ENCODE peak calls at places on chromosomes 6 and 20, in eight cellular contexts. One of them, this sample, is unnamed.

GRCh38 chr6:167811040-167811439 is 15.7 kb upstream of the AFDN start:
- DNase-seq in A673: no peak
- DNase-seq in astrocyte: no peak
- DNase-seq in CD8-positive, alpha-beta T cell: no peak
- DNase-seq in H9: no peak
- DNase-seq in hepatocyte: no peak
- DNase-seq in pancreas: no peak
- DNase-seq in heart left ventricle: no peak
- DNase-seq in this sample: no peak

GRCh38 chr6:3356824-3357420 is 98.2 kb downstream of the PSMG4 start:
- DNase-seq in CD8-positive, alpha-beta T cell: no peak
- DNase-seq in pancreas: no peak
- DNase-seq in hepatocyte: peak
- DNase-seq in astrocyte: no peak
- DNase-seq in heart left ventricle: no peak
- DNase-seq in A673: no peak
- DNase-seq in H9: no peak
- DNase-seq in this sample: no peak

GRCh38 chr6:107308676-107309075 is 150.7 kb downstream of the PDSS2 start:
- DNase-seq in CD8-positive, alpha-beta T cell: no peak
- DNase-seq in hepatocyte: no peak
- DNase-seq in H9: no peak
- DNase-seq in pancreas: no peak
- DNase-seq in astrocyte: no peak
- DNase-seq in A673: no peak
- DNase-seq in heart left ventricle: no peak
- DNase-seq in this sample: no peak

GRCh38 chr20:6058684-6059295 is 4.9 kb upstream of the LRRN4 start:
- DNase-seq in hepatocyte: peak
- DNase-seq in H9: no peak
- DNase-seq in astrocyte: peak
- DNase-seq in pancreas: no peak
- DNase-seq in heart left ventricle: no peak
- DNase-seq in A673: no peak
- DNase-seq in CD8-positive, alpha-beta T cell: no peak
- DNase-seq in this sample: no peak

GRCh38 chr20:12414446-12415274 is 497.0 kb downstream of the BTBD3 start:
- DNase-seq in hepatocyte: peak
- DNase-seq in CD8-positive, alpha-beta T cell: no peak
- DNase-seq in A673: no peak
- DNase-seq in heart left ventricle: no peak
- DNase-seq in H9: no peak
- DNase-seq in pancreas: no peak
- DNase-seq in astrocyte: no peak
- DNase-seq in this sample: peak

GRCh38 chr6:158655569-158656450 is 6.0 kb downstream of the SYTL3 start:
- DNase-seq in astrocyte: no peak
- DNase-seq in H9: no peak
- DNase-seq in heart left ventricle: no peak
- DNase-seq in CD8-positive, alpha-beta T cell: no peak
- DNase-seq in pancreas: no peak
- DNase-seq in A673: no peak
- DNase-seq in hepatocyte: no peak
- DNase-seq in this sample: no peak

GRCh38 chr6:78942451-78942850 is 75.1 kb downstream of the IRAK1BP1 start:
- DNase-seq in heart left ventricle: no peak
- DNase-seq in pancreas: no peak
- DNase-seq in A673: peak
- DNase-seq in hepatocyte: no peak
- DNase-seq in H9: no peak
- DNase-seq in CD8-positive, alpha-beta T cell: no peak
- DNase-seq in astrocyte: peak
- DNase-seq in this sample: no peak

GRCh38 chr20:41340327-41341055 is at the start of gene LPIN3:
- DNase-seq in hepatocyte: peak
- DNase-seq in heart left ventricle: peak
- DNase-seq in pancreas: peak
- DNase-seq in A673: peak
- DNase-seq in H9: peak
- DNase-seq in astrocyte: peak
- DNase-seq in CD8-positive, alpha-beta T cell: no peak
- DNase-seq in this sample: no peak

GRCh38 chr6:168370310-168370991 is 50.9 kb upstream of the DACT2 start:
- DNase-seq in A673: peak
- DNase-seq in pancreas: peak
- DNase-seq in astrocyte: no peak
- DNase-seq in hepatocyte: peak
- DNase-seq in heart left ventricle: peak
- DNase-seq in CD8-positive, alpha-beta T cell: peak
- DNase-seq in H9: peak
- DNase-seq in this sample: peak

GRCh38 chr6:111792914-111793700 is 80.1 kb downstream of the FYN start:
- DNase-seq in H9: no peak
- DNase-seq in hepatocyte: no peak
- DNase-seq in heart left ventricle: no peak
- DNase-seq in A673: no peak
- DNase-seq in pancreas: no peak
- DNase-seq in astrocyte: no peak
- DNase-seq in CD8-positive, alpha-beta T cell: no peak
- DNase-seq in this sample: no peak

GRCh38 chr6:107956586-107957164 is 1.3 kb downstream of the SEC63 start:
- DNase-seq in A673: peak
- DNase-seq in heart left ventricle: no peak
- DNase-seq in pancreas: no peak
- DNase-seq in hepatocyte: peak
- DNase-seq in CD8-positive, alpha-beta T cell: no peak
- DNase-seq in astrocyte: peak
- DNase-seq in H9: no peak
- DNase-seq in this sample: no peak

GRCh38 chr20:24781061-24781980 is 167.7 kb upstream of the CST7 start:
- DNase-seq in pancreas: no peak
- DNase-seq in A673: peak
- DNase-seq in heart left ventricle: no peak
- DNase-seq in H9: peak
- DNase-seq in hepatocyte: peak
- DNase-seq in astrocyte: no peak
- DNase-seq in CD8-positive, alpha-beta T cell: no peak
- DNase-seq in this sample: peak

GRCh38 chr20:6178537-6178936 is 55.7 kb upstream of the FERMT1 start:
- DNase-seq in H9: no peak
- DNase-seq in pancreas: no peak
- DNase-seq in CD8-positive, alpha-beta T cell: no peak
- DNase-seq in astrocyte: peak
- DNase-seq in heart left ventricle: no peak
- DNase-seq in A673: peak
- DNase-seq in hepatocyte: peak
- DNase-seq in this sample: no peak

GRCh38 chr6:144728804-144729203 is 443.7 kb downstream of the UTRN start:
- DNase-seq in astrocyte: no peak
- DNase-seq in heart left ventricle: no peak
- DNase-seq in hepatocyte: no peak
- DNase-seq in A673: no peak
- DNase-seq in CD8-positive, alpha-beta T cell: no peak
- DNase-seq in pancreas: no peak
- DNase-seq in H9: no peak
- DNase-seq in this sample: no peak

GRCh38 chr6:73547046-73547445 is 26.2 kb upstream of the EEF1A1 start:
- DNase-seq in CD8-positive, alpha-beta T cell: no peak
- DNase-seq in astrocyte: no peak
- DNase-seq in H9: no peak
- DNase-seq in heart left ventricle: no peak
- DNase-seq in hepatocyte: no peak
- DNase-seq in pancreas: no peak
- DNase-seq in A673: no peak
- DNase-seq in this sample: no peak

GRCh38 chr6:36820700-36821580 is 18.3 kb downstream of the CPNE5 start:
- DNase-seq in hepatocyte: peak
- DNase-seq in CD8-positive, alpha-beta T cell: no peak
- DNase-seq in astrocyte: peak
- DNase-seq in heart left ventricle: no peak
- DNase-seq in H9: no peak
- DNase-seq in pancreas: no peak
- DNase-seq in A673: no peak
- DNase-seq in this sample: no peak

GRCh38 chr20:20017852-20018245 is 687 bp downstream of the NAA20 start:
- DNase-seq in A673: peak
- DNase-seq in CD8-positive, alpha-beta T cell: no peak
- DNase-seq in astrocyte: no peak
- DNase-seq in heart left ventricle: no peak
- DNase-seq in pancreas: no peak
- DNase-seq in H9: no peak
- DNase-seq in hepatocyte: no peak
- DNase-seq in this sample: no peak

GRCh38 chr6:136149311-136149710 is 100.8 kb downstream of the MTFR2 start:
- DNase-seq in hepatocyte: no peak
- DNase-seq in heart left ventricle: no peak
- DNase-seq in pancreas: no peak
- DNase-seq in H9: no peak
- DNase-seq in astrocyte: no peak
- DNase-seq in A673: no peak
- DNase-seq in CD8-positive, alpha-beta T cell: no peak
- DNase-seq in this sample: no peak

GRCh38 chr20:63751471-63752271 is 12.1 kb downstream of the SLC2A4RG start:
- DNase-seq in H9: peak
- DNase-seq in pancreas: no peak
- DNase-seq in astrocyte: no peak
- DNase-seq in hepatocyte: peak
- DNase-seq in CD8-positive, alpha-beta T cell: no peak
- DNase-seq in heart left ventricle: no peak
- DNase-seq in A673: no peak
- DNase-seq in this sample: no peak
- H3K27ac ChIP-seq in H9: no peak
- H3K27ac ChIP-seq in pancreas: no peak
- H3K27ac ChIP-seq in astrocyte: no peak
- H3K27ac ChIP-seq in hepatocyte: no peak
- H3K27ac ChIP-seq in CD8-positive, alpha-beta T cell: peak
- H3K27ac ChIP-seq in heart left ventricle: no peak
- H3K27ac ChIP-seq in A673: no peak
- H3K27ac ChIP-seq in this sample: no peak

GRCh38 chr6:137768935-137769334 is 98.1 kb upstream of the TNFAIP3 start:
- DNase-seq in heart left ventricle: no peak
- DNase-seq in pancreas: no peak
- DNase-seq in CD8-positive, alpha-beta T cell: no peak
- DNase-seq in H9: no peak
- DNase-seq in A673: no peak
- DNase-seq in astrocyte: no peak
- DNase-seq in hepatocyte: no peak
- DNase-seq in this sample: no peak

GRCh38 chr6:137767931-137768690 is 98.9 kb upstream of the TNFAIP3 start:
- DNase-seq in pancreas: no peak
- DNase-seq in H9: no peak
- DNase-seq in astrocyte: peak
- DNase-seq in hepatocyte: no peak
- DNase-seq in A673: no peak
- DNase-seq in heart left ventricle: no peak
- DNase-seq in CD8-positive, alpha-beta T cell: no peak
- DNase-seq in this sample: no peak

GRCh38 chr6:137769797-137770362 is 97.2 kb upstream of the TNFAIP3 start:
- DNase-seq in hepatocyte: no peak
- DNase-seq in astrocyte: no peak
- DNase-seq in CD8-positive, alpha-beta T cell: no peak
- DNase-seq in H9: no peak
- DNase-seq in pancreas: no peak
- DNase-seq in heart left ventricle: no peak
- DNase-seq in A673: no peak
- DNase-seq in this sample: no peak

GRCh38 chr6:137766596-137767370 is 100.3 kb upstream of the TNFAIP3 start:
- DNase-seq in heart left ventricle: no peak
- DNase-seq in A673: no peak
- DNase-seq in hepatocyte: no peak
- DNase-seq in CD8-positive, alpha-beta T cell: no peak
- DNase-seq in H9: no peak
- DNase-seq in pancreas: no peak
- DNase-seq in astrocyte: no peak
- DNase-seq in this sample: no peak

GRCh38 chr6:137767465-137767864 is 99.6 kb upstream of the TNFAIP3 start:
- DNase-seq in hepatocyte: no peak
- DNase-seq in H9: no peak
- DNase-seq in CD8-positive, alpha-beta T cell: no peak
- DNase-seq in A673: no peak
- DNase-seq in heart left ventricle: no peak
- DNase-seq in astrocyte: no peak
- DNase-seq in pancreas: no peak
- DNase-seq in this sample: no peak
- H3K27ac ChIP-seq in hepatocyte: peak
- H3K27ac ChIP-seq in H9: no peak
- H3K27ac ChIP-seq in CD8-positive, alpha-beta T cell: no peak
- H3K27ac ChIP-seq in A673: no peak
- H3K27ac ChIP-seq in heart left ventricle: no peak
- H3K27ac ChIP-seq in astrocyte: peak
- H3K27ac ChIP-seq in pancreas: no peak
- H3K27ac ChIP-seq in this sample: no peak

DNA sequence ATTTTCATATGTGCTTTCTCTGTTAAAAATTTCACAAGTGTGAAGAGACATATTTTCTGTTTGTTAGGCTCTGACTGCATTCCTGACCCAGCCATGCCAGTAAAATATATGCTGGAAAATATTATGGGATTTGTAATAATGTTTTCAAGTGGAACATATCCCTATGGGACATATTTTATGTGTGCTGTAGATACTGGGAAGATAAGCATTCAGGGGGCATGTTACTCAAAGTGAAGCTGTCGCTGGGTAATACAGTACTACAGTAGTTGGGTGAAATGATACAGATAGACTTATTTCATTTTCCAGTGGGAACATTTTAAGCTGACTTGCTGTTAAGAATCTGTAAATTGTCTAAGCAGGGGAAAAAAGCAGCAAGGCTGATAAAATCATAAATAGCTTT is 616.6 kb downstream of the FRK start:
- DNase-seq in H9: no peak
- DNase-seq in heart left ventricle: no peak
- DNase-seq in pancreas: no peak
- DNase-seq in CD8-positive, alpha-beta T cell: no peak
- DNase-seq in hepatocyte: no peak
- DNase-seq in astrocyte: no peak
- DNase-seq in A673: no peak
- DNase-seq in this sample: no peak
- H3K27ac ChIP-seq in H9: no peak
- H3K27ac ChIP-seq in heart left ventricle: no peak
- H3K27ac ChIP-seq in pancreas: no peak
- H3K27ac ChIP-seq in CD8-positive, alpha-beta T cell: no peak
- H3K27ac ChIP-seq in hepatocyte: no peak
- H3K27ac ChIP-seq in astrocyte: no peak
- H3K27ac ChIP-seq in A673: no peak
- H3K27ac ChIP-seq in this sample: no peak

DNA sequence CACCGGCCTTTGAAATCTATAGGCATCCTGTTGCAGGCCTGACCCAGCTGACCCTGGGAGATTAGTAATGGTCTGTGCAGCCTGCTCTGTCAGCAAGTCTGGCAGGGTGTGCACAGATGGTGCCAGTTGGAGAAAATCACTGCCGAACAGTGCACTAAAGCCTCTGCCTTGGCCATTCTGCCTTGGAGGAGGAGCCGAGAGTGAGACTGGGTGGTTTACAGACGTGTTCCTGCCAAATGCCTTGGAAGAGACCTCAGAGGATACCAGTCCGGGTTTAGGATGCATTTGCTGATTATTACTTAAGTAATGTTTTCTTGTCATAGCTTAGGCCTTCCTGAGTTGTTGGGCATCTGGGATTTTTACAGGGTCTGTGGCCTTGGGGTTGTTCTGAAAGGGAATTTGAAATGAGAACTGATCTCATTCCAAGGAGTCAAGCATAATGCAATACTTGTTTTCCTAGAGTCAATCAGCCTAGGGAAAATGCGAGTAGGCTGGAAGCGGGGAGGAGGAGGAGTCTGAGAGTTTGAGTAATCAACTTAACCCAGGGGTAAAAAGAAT is 292.1 kb downstream of the SOX4 start:
- DNase-seq in hepatocyte: peak
- DNase-seq in H9: no peak
- DNase-seq in CD8-positive, alpha-beta T cell: no peak
- DNase-seq in A673: no peak
- DNase-seq in pancreas: peak
- DNase-seq in heart left ventricle: peak
- DNase-seq in astrocyte: peak
- DNase-seq in this sample: peak
- H3K27ac ChIP-seq in hepatocyte: peak
- H3K27ac ChIP-seq in H9: no peak
- H3K27ac ChIP-seq in CD8-positive, alpha-beta T cell: no peak
- H3K27ac ChIP-seq in A673: no peak
- H3K27ac ChIP-seq in pancreas: peak
- H3K27ac ChIP-seq in heart left ventricle: no peak
- H3K27ac ChIP-seq in astrocyte: peak
- H3K27ac ChIP-seq in this sample: peak

This sample was measured in caudate nucleus.